ENCODE peak calls at places on chromosome 6, in five cellular contexts. One of them, this sample, is unnamed.

GRCh38 chr6:12522347-12522746 is 194.2 kb upstream of the PHACTR1 start:
- DNase-seq in GM12878: no peak
- DNase-seq in HepG2: no peak
- DNase-seq in SK-N-SH: no peak
- DNase-seq in IMR-90: peak; percentile 86
- DNase-seq in this sample: no peak

GRCh38 chr6:125252891-125253290 is 48.9 kb downstream of the HDDC2 start:
- DNase-seq in SK-N-SH: no peak
- DNase-seq in IMR-90: peak; percentile 76
- DNase-seq in GM12878: no peak
- DNase-seq in HepG2: no peak
- DNase-seq in this sample: no peak

GRCh38 chr6:124997196-124997875 is 35.1 kb downstream of the RNF217 start:
- DNase-seq in GM12878: no peak
- DNase-seq in HepG2: no peak
- DNase-seq in IMR-90: no peak
- DNase-seq in SK-N-SH: no peak
- DNase-seq in this sample: no peak

GRCh38 chr6:118632359-118632758 is 19.0 kb downstream of the CEP85L start:
- DNase-seq in SK-N-SH: no peak
- DNase-seq in GM12878: no peak
- DNase-seq in HepG2: no peak
- DNase-seq in IMR-90: no peak
- DNase-seq in this sample: no peak

GRCh38 chr6:53309059-53309896 is 39.5 kb downstream of the ELOVL5 start:
- DNase-seq in SK-N-SH: peak; percentile 50
- DNase-seq in GM12878: peak; percentile 42
- DNase-seq in HepG2: peak; percentile 56
- DNase-seq in IMR-90: peak; percentile 65
- DNase-seq in this sample: peak; percentile 52

GRCh38 chr6:30981942-30982772 is 1.4 kb upstream of the MUC21 start:
- DNase-seq in GM12878: no peak
- DNase-seq in SK-N-SH: no peak
- DNase-seq in IMR-90: peak; percentile 81
- DNase-seq in HepG2: peak; percentile 37
- DNase-seq in this sample: peak; percentile 25

GRCh38 chr6:147684906-147685305 is 176.4 kb downstream of the SAMD5 start:
- DNase-seq in SK-N-SH: no peak
- DNase-seq in IMR-90: no peak
- DNase-seq in GM12878: no peak
- DNase-seq in HepG2: no peak
- DNase-seq in this sample: no peak

GRCh38 chr6:50714487-50715379 is 1.4 kb downstream of the TFAP2D start:
- DNase-seq in SK-N-SH: peak; percentile 71
- DNase-seq in GM12878: no peak
- DNase-seq in IMR-90: no peak
- DNase-seq in HepG2: no peak
- DNase-seq in this sample: no peak

GRCh38 chr6:166862287-166862977 is 93.9 kb downstream of the RNASET2 start:
- DNase-seq in SK-N-SH: peak; percentile 93
- DNase-seq in GM12878: no peak
- DNase-seq in HepG2: no peak
- DNase-seq in IMR-90: no peak
- DNase-seq in this sample: no peak

GRCh38 chr6:104625536-104625935 is 234.2 kb downstream of the HACE1 start:
- DNase-seq in IMR-90: peak; percentile 16
- DNase-seq in SK-N-SH: no peak
- DNase-seq in GM12878: no peak
- DNase-seq in HepG2: no peak
- DNase-seq in this sample: no peak

GRCh38 chr6:56076033-56076432 is 171.3 kb downstream of the COL21A1 start:
- DNase-seq in IMR-90: no peak
- DNase-seq in SK-N-SH: no peak
- DNase-seq in GM12878: no peak
- DNase-seq in HepG2: no peak
- DNase-seq in this sample: peak; percentile 10

GRCh38 chr6:46584586-46584985 is 68.0 kb downstream of the CYP39A1 start:
- DNase-seq in GM12878: no peak
- DNase-seq in HepG2: no peak
- DNase-seq in IMR-90: no peak
- DNase-seq in SK-N-SH: no peak
- DNase-seq in this sample: no peak

GRCh38 chr6:89110288-89110687 is 7.6 kb downstream of the SRSF12 start:
- DNase-seq in SK-N-SH: no peak
- DNase-seq in HepG2: no peak
- DNase-seq in GM12878: no peak
- DNase-seq in IMR-90: no peak
- DNase-seq in this sample: no peak

GRCh38 chr6:25017486-25017885 is 81.7 kb upstream of the RIPOR2 start:
- DNase-seq in IMR-90: no peak
- DNase-seq in SK-N-SH: no peak
- DNase-seq in HepG2: no peak
- DNase-seq in GM12878: no peak
- DNase-seq in this sample: no peak

GRCh38 chr6:139027620-139028182 is 844 bp upstream of the ABRACL start:
- DNase-seq in HepG2: no peak
- DNase-seq in GM12878: peak; percentile 36
- DNase-seq in IMR-90: peak; percentile 63
- DNase-seq in SK-N-SH: no peak
- DNase-seq in this sample: no peak

GRCh38 chr6:111837641-111838500 is 35.4 kb downstream of the FYN start:
- DNase-seq in GM12878: peak; percentile 85
- DNase-seq in IMR-90: no peak
- DNase-seq in SK-N-SH: no peak
- DNase-seq in HepG2: no peak
- DNase-seq in this sample: no peak

GRCh38 chr6:148850936-148851335 is 104.1 kb downstream of the UST start:
- DNase-seq in HepG2: no peak
- DNase-seq in GM12878: no peak
- DNase-seq in SK-N-SH: no peak
- DNase-seq in IMR-90: no peak
- DNase-seq in this sample: no peak

GRCh38 chr6:105453968-105454367 is 51.1 kb upstream of the PREP start:
- DNase-seq in HepG2: no peak
- DNase-seq in IMR-90: no peak
- DNase-seq in SK-N-SH: no peak
- DNase-seq in GM12878: no peak
- DNase-seq in this sample: no peak

GRCh38 chr6:111564482-111564945 is 41.2 kb downstream of the TRAF3IP2 start:
- DNase-seq in IMR-90: peak; percentile 74
- DNase-seq in SK-N-SH: no peak
- DNase-seq in GM12878: no peak
- DNase-seq in HepG2: no peak
- DNase-seq in this sample: no peak

GRCh38 chr6:122817766-122818165 is 28.7 kb downstream of the SMPDL3A start:
- DNase-seq in SK-N-SH: no peak
- DNase-seq in HepG2: no peak
- DNase-seq in GM12878: no peak
- DNase-seq in IMR-90: no peak
- DNase-seq in this sample: no peak

GRCh38 chr6:168292911-168293310 is 26.7 kb downstream of the DACT2 start:
- DNase-seq in SK-N-SH: peak; percentile 79
- DNase-seq in GM12878: no peak
- DNase-seq in IMR-90: no peak
- DNase-seq in HepG2: no peak
- DNase-seq in this sample: no peak

GRCh38 chr6:5999688-6000608 is 6.8 kb downstream of the NRN1 start:
- DNase-seq in IMR-90: no peak
- DNase-seq in GM12878: no peak
- DNase-seq in HepG2: no peak
- DNase-seq in SK-N-SH: no peak
- DNase-seq in this sample: no peak

GRCh38 chr6:5471044-5471443 is 209.7 kb downstream of the FARS2 start:
- DNase-seq in HepG2: peak; percentile 54
- DNase-seq in SK-N-SH: peak; percentile 66
- DNase-seq in IMR-90: peak; percentile 58
- DNase-seq in GM12878: peak; percentile 26
- DNase-seq in this sample: peak; percentile 51

GRCh38 chr6:167392631-167393301 is 67.9 kb downstream of the TTLL2 start:
- DNase-seq in SK-N-SH: no peak
- DNase-seq in HepG2: no peak
- DNase-seq in IMR-90: no peak
- DNase-seq in GM12878: no peak
- DNase-seq in this sample: no peak

GRCh38 chr6:5981274-5982026 is 25.3 kb downstream of the NRN1 start:
- DNase-seq in HepG2: no peak
- DNase-seq in IMR-90: peak; percentile 9
- DNase-seq in SK-N-SH: no peak
- DNase-seq in GM12878: no peak
- DNase-seq in this sample: no peak

GRCh38 chr6:127190552-127190951 is 72.1 kb downstream of the RSPO3 start:
- DNase-seq in SK-N-SH: no peak
- DNase-seq in GM12878: no peak
- DNase-seq in IMR-90: peak; percentile 61
- DNase-seq in HepG2: no peak
- DNase-seq in this sample: no peak

GRCh38 chr6:47495954-47496545 is 18.5 kb downstream of the CD2AP start:
- DNase-seq in IMR-90: no peak
- DNase-seq in GM12878: no peak
- DNase-seq in SK-N-SH: no peak
- DNase-seq in HepG2: no peak
- DNase-seq in this sample: no peak

GRCh38 chr6:169589293-169589692 is 112.5 kb downstream of the WDR27 start:
- DNase-seq in GM12878: no peak
- DNase-seq in IMR-90: no peak
- DNase-seq in SK-N-SH: no peak
- DNase-seq in HepG2: no peak
- DNase-seq in this sample: no peak

GRCh38 chr6:49326337-49326736 is 136.7 kb downstream of the MMUT start:
- DNase-seq in SK-N-SH: no peak
- DNase-seq in IMR-90: peak; percentile 61
- DNase-seq in HepG2: no peak
- DNase-seq in GM12878: no peak
- DNase-seq in this sample: no peak

GRCh38 chr6:44454198-44454597 is 66.7 kb downstream of the CDC5L start:
- DNase-seq in HepG2: no peak
- DNase-seq in SK-N-SH: no peak
- DNase-seq in GM12878: no peak
- DNase-seq in IMR-90: peak; percentile 35
- DNase-seq in this sample: no peak

GRCh38 chr6:44453146-44453545 is 65.6 kb downstream of the CDC5L start:
- DNase-seq in GM12878: no peak
- DNase-seq in IMR-90: peak; percentile 54
- DNase-seq in SK-N-SH: no peak
- DNase-seq in HepG2: no peak
- DNase-seq in this sample: no peak

GRCh38 chr6:44451803-44452690 is 64.5 kb downstream of the CDC5L start:
- DNase-seq in IMR-90: no peak
- DNase-seq in SK-N-SH: no peak
- DNase-seq in GM12878: no peak
- DNase-seq in HepG2: no peak
- DNase-seq in this sample: no peak

GRCh38 chr6:44456070-44456965 is 68.8 kb downstream of the CDC5L start:
- DNase-seq in SK-N-SH: peak; percentile 79
- DNase-seq in HepG2: peak; percentile 61
- DNase-seq in GM12878: no peak
- DNase-seq in IMR-90: peak; percentile 50
- DNase-seq in this sample: peak; percentile 84

GRCh38 chr6:44452725-44453124 is 65.2 kb downstream of the CDC5L start:
- DNase-seq in SK-N-SH: no peak
- DNase-seq in IMR-90: peak; percentile 87
- DNase-seq in HepG2: peak; percentile 51
- DNase-seq in GM12878: no peak
- DNase-seq in this sample: no peak
- TF ChIP-seq MXI1 in SK-N-SH: no peak
- TF ChIP-seq MXI1 in IMR-90: no peak
- TF ChIP-seq MXI1 in HepG2: no peak
- TF ChIP-seq MXI1 in GM12878: no peak
- TF ChIP-seq MXI1 in this sample: no peak

DNA sequence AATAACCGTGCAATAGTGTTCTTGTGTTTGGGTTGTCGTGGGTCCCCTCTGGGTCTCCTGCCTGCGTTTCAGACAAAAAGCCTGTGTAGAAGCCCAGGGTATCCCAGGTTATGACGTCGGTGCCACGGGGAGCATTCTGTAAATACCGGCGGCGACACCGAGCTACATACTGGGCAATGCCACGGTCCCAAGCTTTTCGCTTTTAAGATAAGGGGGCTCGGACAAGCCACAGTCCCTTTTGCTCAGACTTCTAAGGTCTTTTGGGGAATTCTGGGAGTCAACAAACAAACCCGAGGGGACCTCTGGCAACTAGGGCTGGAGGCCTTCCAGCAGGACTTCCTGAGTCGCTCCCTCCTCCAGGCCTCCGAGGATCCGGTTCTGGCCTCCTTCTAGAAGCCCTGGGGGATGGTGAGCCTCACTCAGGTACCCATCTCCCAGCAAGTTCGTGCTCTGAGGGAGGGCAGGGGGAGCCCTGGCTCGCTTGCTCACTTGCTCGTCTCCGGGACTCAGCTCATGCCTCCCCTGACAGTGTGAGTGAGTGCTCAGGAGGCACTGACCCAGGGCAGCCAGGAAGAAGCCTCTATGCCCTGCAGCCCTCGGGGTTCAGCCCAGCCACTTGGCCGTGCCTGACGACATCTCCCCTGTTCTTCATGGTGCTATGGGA is 62.4 kb upstream of the MRPS10 start:
- DNase-seq in IMR-90: peak; percentile 59
- DNase-seq in SK-N-SH: no peak
- DNase-seq in HepG2: no peak
- DNase-seq in GM12878: no peak
- DNase-seq in this sample: no peak
- TF ChIP-seq MXI1 in IMR-90: no peak
- TF ChIP-seq MXI1 in SK-N-SH: no peak
- TF ChIP-seq MXI1 in HepG2: no peak
- TF ChIP-seq MXI1 in GM12878: no peak
- TF ChIP-seq MXI1 in this sample: no peak

DNA sequence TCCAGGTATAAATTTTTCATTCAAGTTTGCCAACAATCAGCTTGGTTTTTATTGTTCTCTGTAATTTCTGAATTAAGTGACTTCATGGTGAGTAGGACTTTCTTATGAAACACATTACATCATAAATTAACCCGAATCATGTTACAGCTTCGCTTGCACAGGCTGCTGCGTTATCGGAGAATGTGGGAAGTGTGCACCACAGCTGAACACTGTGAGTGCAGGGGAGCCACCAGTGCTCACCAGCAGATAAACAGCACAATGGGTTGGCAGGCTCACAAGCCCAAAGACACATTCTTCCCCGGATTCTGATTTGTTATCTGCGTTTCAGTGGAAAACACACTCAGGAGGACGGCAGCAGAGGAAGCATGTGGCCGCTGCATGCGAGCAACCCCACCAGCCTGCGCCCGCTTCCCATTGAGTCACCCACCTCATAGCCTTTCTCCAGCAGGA is 121.1 kb downstream of the GMDS start:
- DNase-seq in IMR-90: peak; percentile 71
- DNase-seq in HepG2: no peak
- DNase-seq in GM12878: no peak
- DNase-seq in SK-N-SH: no peak
- DNase-seq in this sample: no peak
- TF ChIP-seq MXI1 in IMR-90: no peak
- TF ChIP-seq MXI1 in HepG2: no peak
- TF ChIP-seq MXI1 in GM12878: no peak
- TF ChIP-seq MXI1 in SK-N-SH: no peak
- TF ChIP-seq MXI1 in this sample: no peak

GRCh38 chr6:44090465-44090864 is 36.8 kb downstream of the MRPL14 start:
- DNase-seq in HepG2: no peak
- DNase-seq in GM12878: no peak
- DNase-seq in SK-N-SH: no peak
- DNase-seq in IMR-90: no peak
- DNase-seq in this sample: no peak
- TF ChIP-seq MXI1 in HepG2: no peak
- TF ChIP-seq MXI1 in GM12878: no peak
- TF ChIP-seq MXI1 in SK-N-SH: no peak
- TF ChIP-seq MXI1 in IMR-90: no peak
- TF ChIP-seq MXI1 in this sample: no peak

This sample was measured in K562.